ENCODE peak calls at places on chromosomes 11 and 22, in ten cellular contexts. One of them, this sample, is unnamed.

GRCh38 chr22:25953919-25954318 is 211.9 kb downstream of the MYO18B start:
- DNase-seq in stimulated activated CD4-positive, alpha-beta T cell treated with anti-CD3 and anti-CD28 coated beads, Interleukin-2, amount 100 ng/mL, for 24 hours: no peak
- DNase-seq in amniotic stem cell: no peak
- DNase-seq in activated CD4-positive, alpha-beta T cell treated with anti-CD3 and anti-CD28 coated beads for 24 hours: no peak
- DNase-seq in ecto neural progenitor cell: no peak
- DNase-seq in AG04450: no peak
- DNase-seq in nephron progenitor cell: no peak
- DNase-seq in HL-60: no peak
- DNase-seq in choroid plexus epithelial cell: no peak
- DNase-seq in activated CD8-positive, alpha-beta T cell treated with anti-CD3 and anti-CD28 coated beads for 36 hours: no peak
- DNase-seq in this sample: no peak

GRCh38 chr22:46303347-46303965 is 6.8 kb downstream of the GTSE1 start:
- DNase-seq in activated CD8-positive, alpha-beta T cell treated with anti-CD3 and anti-CD28 coated beads for 36 hours: no peak
- DNase-seq in activated CD4-positive, alpha-beta T cell treated with anti-CD3 and anti-CD28 coated beads for 24 hours: no peak
- DNase-seq in AG04450: no peak
- DNase-seq in HL-60: no peak
- DNase-seq in ecto neural progenitor cell: no peak
- DNase-seq in amniotic stem cell: no peak
- DNase-seq in choroid plexus epithelial cell: peak
- DNase-seq in nephron progenitor cell: no peak
- DNase-seq in stimulated activated CD4-positive, alpha-beta T cell treated with anti-CD3 and anti-CD28 coated beads, Interleukin-2, amount 100 ng/mL, for 24 hours: no peak
- DNase-seq in this sample: peak

GRCh38 chr22:49004484-49005399 is 822.9 kb downstream of the BRD1 start:
- DNase-seq in HL-60: no peak
- DNase-seq in activated CD8-positive, alpha-beta T cell treated with anti-CD3 and anti-CD28 coated beads for 36 hours: no peak
- DNase-seq in amniotic stem cell: no peak
- DNase-seq in ecto neural progenitor cell: peak
- DNase-seq in activated CD4-positive, alpha-beta T cell treated with anti-CD3 and anti-CD28 coated beads for 24 hours: no peak
- DNase-seq in AG04450: no peak
- DNase-seq in stimulated activated CD4-positive, alpha-beta T cell treated with anti-CD3 and anti-CD28 coated beads, Interleukin-2, amount 100 ng/mL, for 24 hours: peak
- DNase-seq in nephron progenitor cell: no peak
- DNase-seq in choroid plexus epithelial cell: no peak
- DNase-seq in this sample: no peak

GRCh38 chr11:70348191-70348590 is 50.1 kb upstream of the CTTN start:
- DNase-seq in ecto neural progenitor cell: no peak
- DNase-seq in choroid plexus epithelial cell: no peak
- DNase-seq in amniotic stem cell: no peak
- DNase-seq in HL-60: no peak
- DNase-seq in activated CD8-positive, alpha-beta T cell treated with anti-CD3 and anti-CD28 coated beads for 36 hours: no peak
- DNase-seq in stimulated activated CD4-positive, alpha-beta T cell treated with anti-CD3 and anti-CD28 coated beads, Interleukin-2, amount 100 ng/mL, for 24 hours: no peak
- DNase-seq in activated CD4-positive, alpha-beta T cell treated with anti-CD3 and anti-CD28 coated beads for 24 hours: no peak
- DNase-seq in AG04450: no peak
- DNase-seq in nephron progenitor cell: no peak
- DNase-seq in this sample: no peak

GRCh38 chr22:45503816-45504702 is 1.4 kb downstream of the FBLN1 start:
- DNase-seq in ecto neural progenitor cell: peak
- DNase-seq in HL-60: peak
- DNase-seq in stimulated activated CD4-positive, alpha-beta T cell treated with anti-CD3 and anti-CD28 coated beads, Interleukin-2, amount 100 ng/mL, for 24 hours: no peak
- DNase-seq in nephron progenitor cell: peak
- DNase-seq in AG04450: no peak
- DNase-seq in amniotic stem cell: peak
- DNase-seq in choroid plexus epithelial cell: peak
- DNase-seq in activated CD8-positive, alpha-beta T cell treated with anti-CD3 and anti-CD28 coated beads for 36 hours: peak
- DNase-seq in activated CD4-positive, alpha-beta T cell treated with anti-CD3 and anti-CD28 coated beads for 24 hours: no peak
- DNase-seq in this sample: peak

GRCh38 chr22:38257170-38257569 is 15.6 kb downstream of the TMEM184B start:
- DNase-seq in AG04450: peak
- DNase-seq in HL-60: no peak
- DNase-seq in ecto neural progenitor cell: no peak
- DNase-seq in nephron progenitor cell: no peak
- DNase-seq in choroid plexus epithelial cell: peak
- DNase-seq in activated CD4-positive, alpha-beta T cell treated with anti-CD3 and anti-CD28 coated beads for 24 hours: no peak
- DNase-seq in stimulated activated CD4-positive, alpha-beta T cell treated with anti-CD3 and anti-CD28 coated beads, Interleukin-2, amount 100 ng/mL, for 24 hours: no peak
- DNase-seq in amniotic stem cell: peak
- DNase-seq in activated CD8-positive, alpha-beta T cell treated with anti-CD3 and anti-CD28 coated beads for 36 hours: no peak
- DNase-seq in this sample: peak

GRCh38 chr11:95867105-95867504 is 56.8 kb downstream of the MTMR2 start:
- DNase-seq in nephron progenitor cell: no peak
- DNase-seq in ecto neural progenitor cell: no peak
- DNase-seq in amniotic stem cell: no peak
- DNase-seq in choroid plexus epithelial cell: no peak
- DNase-seq in stimulated activated CD4-positive, alpha-beta T cell treated with anti-CD3 and anti-CD28 coated beads, Interleukin-2, amount 100 ng/mL, for 24 hours: no peak
- DNase-seq in activated CD4-positive, alpha-beta T cell treated with anti-CD3 and anti-CD28 coated beads for 24 hours: no peak
- DNase-seq in activated CD8-positive, alpha-beta T cell treated with anti-CD3 and anti-CD28 coated beads for 36 hours: no peak
- DNase-seq in AG04450: no peak
- DNase-seq in HL-60: peak
- DNase-seq in this sample: no peak

GRCh38 chr11:38900156-38900679 is 2302.2 kb upstream of the RAG2 start:
- DNase-seq in activated CD4-positive, alpha-beta T cell treated with anti-CD3 and anti-CD28 coated beads for 24 hours: no peak
- DNase-seq in nephron progenitor cell: no peak
- DNase-seq in amniotic stem cell: no peak
- DNase-seq in HL-60: no peak
- DNase-seq in AG04450: no peak
- DNase-seq in activated CD8-positive, alpha-beta T cell treated with anti-CD3 and anti-CD28 coated beads for 36 hours: no peak
- DNase-seq in stimulated activated CD4-positive, alpha-beta T cell treated with anti-CD3 and anti-CD28 coated beads, Interleukin-2, amount 100 ng/mL, for 24 hours: no peak
- DNase-seq in choroid plexus epithelial cell: no peak
- DNase-seq in ecto neural progenitor cell: no peak
- DNase-seq in this sample: no peak

GRCh38 chr22:35643991-35644390 is 4.3 kb upstream of the APOL6 start:
- DNase-seq in AG04450: no peak
- DNase-seq in choroid plexus epithelial cell: no peak
- DNase-seq in nephron progenitor cell: no peak
- DNase-seq in activated CD4-positive, alpha-beta T cell treated with anti-CD3 and anti-CD28 coated beads for 24 hours: no peak
- DNase-seq in amniotic stem cell: no peak
- DNase-seq in HL-60: no peak
- DNase-seq in stimulated activated CD4-positive, alpha-beta T cell treated with anti-CD3 and anti-CD28 coated beads, Interleukin-2, amount 100 ng/mL, for 24 hours: no peak
- DNase-seq in activated CD8-positive, alpha-beta T cell treated with anti-CD3 and anti-CD28 coated beads for 36 hours: no peak
- DNase-seq in ecto neural progenitor cell: no peak
- DNase-seq in this sample: no peak

GRCh38 chr22:35638408-35638807 is 9.8 kb upstream of the APOL6 start:
- DNase-seq in HL-60: no peak
- DNase-seq in choroid plexus epithelial cell: peak
- DNase-seq in amniotic stem cell: peak
- DNase-seq in ecto neural progenitor cell: no peak
- DNase-seq in stimulated activated CD4-positive, alpha-beta T cell treated with anti-CD3 and anti-CD28 coated beads, Interleukin-2, amount 100 ng/mL, for 24 hours: no peak
- DNase-seq in activated CD8-positive, alpha-beta T cell treated with anti-CD3 and anti-CD28 coated beads for 36 hours: no peak
- DNase-seq in nephron progenitor cell: no peak
- DNase-seq in activated CD4-positive, alpha-beta T cell treated with anti-CD3 and anti-CD28 coated beads for 24 hours: no peak
- DNase-seq in AG04450: peak
- DNase-seq in this sample: peak

GRCh38 chr11:59429924-59430516 is 3.8 kb upstream of the OR5A2 start:
- DNase-seq in activated CD4-positive, alpha-beta T cell treated with anti-CD3 and anti-CD28 coated beads for 24 hours: peak
- DNase-seq in nephron progenitor cell: peak
- DNase-seq in AG04450: peak
- DNase-seq in amniotic stem cell: no peak
- DNase-seq in choroid plexus epithelial cell: peak
- DNase-seq in HL-60: peak
- DNase-seq in ecto neural progenitor cell: no peak
- DNase-seq in activated CD8-positive, alpha-beta T cell treated with anti-CD3 and anti-CD28 coated beads for 36 hours: peak
- DNase-seq in stimulated activated CD4-positive, alpha-beta T cell treated with anti-CD3 and anti-CD28 coated beads, Interleukin-2, amount 100 ng/mL, for 24 hours: peak
- DNase-seq in this sample: peak

GRCh38 chr11:64876226-64876750 is 2.1 kb downstream of the EHD1 start:
- DNase-seq in amniotic stem cell: no peak
- DNase-seq in choroid plexus epithelial cell: no peak
- DNase-seq in activated CD4-positive, alpha-beta T cell treated with anti-CD3 and anti-CD28 coated beads for 24 hours: no peak
- DNase-seq in stimulated activated CD4-positive, alpha-beta T cell treated with anti-CD3 and anti-CD28 coated beads, Interleukin-2, amount 100 ng/mL, for 24 hours: peak
- DNase-seq in HL-60: no peak
- DNase-seq in ecto neural progenitor cell: no peak
- DNase-seq in AG04450: no peak
- DNase-seq in nephron progenitor cell: no peak
- DNase-seq in activated CD8-positive, alpha-beta T cell treated with anti-CD3 and anti-CD28 coated beads for 36 hours: peak
- DNase-seq in this sample: no peak

GRCh38 chr22:37849089-37849751 is at the start of gene EIF3L:
- DNase-seq in activated CD4-positive, alpha-beta T cell treated with anti-CD3 and anti-CD28 coated beads for 24 hours: peak
- DNase-seq in amniotic stem cell: peak
- DNase-seq in activated CD8-positive, alpha-beta T cell treated with anti-CD3 and anti-CD28 coated beads for 36 hours: peak
- DNase-seq in AG04450: peak
- DNase-seq in choroid plexus epithelial cell: peak
- DNase-seq in ecto neural progenitor cell: peak
- DNase-seq in stimulated activated CD4-positive, alpha-beta T cell treated with anti-CD3 and anti-CD28 coated beads, Interleukin-2, amount 100 ng/mL, for 24 hours: peak
- DNase-seq in nephron progenitor cell: peak
- DNase-seq in HL-60: peak
- DNase-seq in this sample: peak

GRCh38 chr11:77252555-77253270 is 48.8 kb downstream of the GDPD4 start:
- DNase-seq in amniotic stem cell: no peak
- DNase-seq in HL-60: no peak
- DNase-seq in activated CD4-positive, alpha-beta T cell treated with anti-CD3 and anti-CD28 coated beads for 24 hours: no peak
- DNase-seq in choroid plexus epithelial cell: no peak
- DNase-seq in nephron progenitor cell: no peak
- DNase-seq in ecto neural progenitor cell: no peak
- DNase-seq in stimulated activated CD4-positive, alpha-beta T cell treated with anti-CD3 and anti-CD28 coated beads, Interleukin-2, amount 100 ng/mL, for 24 hours: no peak
- DNase-seq in activated CD8-positive, alpha-beta T cell treated with anti-CD3 and anti-CD28 coated beads for 36 hours: no peak
- DNase-seq in AG04450: no peak
- DNase-seq in this sample: no peak

GRCh38 chr11:45664376-45665205 is 831 bp downstream of the CHST1 start:
- DNase-seq in activated CD8-positive, alpha-beta T cell treated with anti-CD3 and anti-CD28 coated beads for 36 hours: peak
- DNase-seq in amniotic stem cell: no peak
- DNase-seq in choroid plexus epithelial cell: no peak
- DNase-seq in stimulated activated CD4-positive, alpha-beta T cell treated with anti-CD3 and anti-CD28 coated beads, Interleukin-2, amount 100 ng/mL, for 24 hours: no peak
- DNase-seq in AG04450: no peak
- DNase-seq in activated CD4-positive, alpha-beta T cell treated with anti-CD3 and anti-CD28 coated beads for 24 hours: no peak
- DNase-seq in HL-60: no peak
- DNase-seq in ecto neural progenitor cell: no peak
- DNase-seq in nephron progenitor cell: peak
- DNase-seq in this sample: peak

GRCh38 chr11:31870609-31871309 is 59.6 kb upstream of the PAX6 start:
- DNase-seq in activated CD4-positive, alpha-beta T cell treated with anti-CD3 and anti-CD28 coated beads for 24 hours: no peak
- DNase-seq in ecto neural progenitor cell: peak
- DNase-seq in activated CD8-positive, alpha-beta T cell treated with anti-CD3 and anti-CD28 coated beads for 36 hours: peak
- DNase-seq in nephron progenitor cell: peak
- DNase-seq in AG04450: peak
- DNase-seq in stimulated activated CD4-positive, alpha-beta T cell treated with anti-CD3 and anti-CD28 coated beads, Interleukin-2, amount 100 ng/mL, for 24 hours: peak
- DNase-seq in amniotic stem cell: peak
- DNase-seq in choroid plexus epithelial cell: peak
- DNase-seq in HL-60: peak
- DNase-seq in this sample: peak

GRCh38 chr11:86800076-86800955 is at the start of gene PRSS23:
- DNase-seq in stimulated activated CD4-positive, alpha-beta T cell treated with anti-CD3 and anti-CD28 coated beads, Interleukin-2, amount 100 ng/mL, for 24 hours: peak
- DNase-seq in HL-60: no peak
- DNase-seq in activated CD8-positive, alpha-beta T cell treated with anti-CD3 and anti-CD28 coated beads for 36 hours: peak
- DNase-seq in choroid plexus epithelial cell: peak
- DNase-seq in amniotic stem cell: peak
- DNase-seq in AG04450: no peak
- DNase-seq in ecto neural progenitor cell: peak
- DNase-seq in nephron progenitor cell: peak
- DNase-seq in activated CD4-positive, alpha-beta T cell treated with anti-CD3 and anti-CD28 coated beads for 24 hours: no peak
- DNase-seq in this sample: peak

GRCh38 chr11:118610220-118610772 is 2.9 kb downstream of the PHLDB1 start:
- DNase-seq in HL-60: no peak
- DNase-seq in AG04450: no peak
- DNase-seq in amniotic stem cell: no peak
- DNase-seq in ecto neural progenitor cell: no peak
- DNase-seq in stimulated activated CD4-positive, alpha-beta T cell treated with anti-CD3 and anti-CD28 coated beads, Interleukin-2, amount 100 ng/mL, for 24 hours: peak
- DNase-seq in choroid plexus epithelial cell: no peak
- DNase-seq in nephron progenitor cell: peak
- DNase-seq in activated CD4-positive, alpha-beta T cell treated with anti-CD3 and anti-CD28 coated beads for 24 hours: no peak
- DNase-seq in activated CD8-positive, alpha-beta T cell treated with anti-CD3 and anti-CD28 coated beads for 36 hours: peak
- DNase-seq in this sample: peak

GRCh38 chr11:45102810-45103621 is 43.4 kb upstream of the PRDM11 start:
- DNase-seq in amniotic stem cell: peak
- DNase-seq in choroid plexus epithelial cell: peak
- DNase-seq in AG04450: no peak
- DNase-seq in stimulated activated CD4-positive, alpha-beta T cell treated with anti-CD3 and anti-CD28 coated beads, Interleukin-2, amount 100 ng/mL, for 24 hours: peak
- DNase-seq in activated CD4-positive, alpha-beta T cell treated with anti-CD3 and anti-CD28 coated beads for 24 hours: peak
- DNase-seq in nephron progenitor cell: peak
- DNase-seq in HL-60: peak
- DNase-seq in activated CD8-positive, alpha-beta T cell treated with anti-CD3 and anti-CD28 coated beads for 36 hours: peak
- DNase-seq in ecto neural progenitor cell: peak
- DNase-seq in this sample: peak

GRCh38 chr11:19279455-19279854 is 38.7 kb upstream of the E2F8 start:
- DNase-seq in HL-60: no peak
- DNase-seq in amniotic stem cell: no peak
- DNase-seq in stimulated activated CD4-positive, alpha-beta T cell treated with anti-CD3 and anti-CD28 coated beads, Interleukin-2, amount 100 ng/mL, for 24 hours: no peak
- DNase-seq in choroid plexus epithelial cell: no peak
- DNase-seq in activated CD4-positive, alpha-beta T cell treated with anti-CD3 and anti-CD28 coated beads for 24 hours: no peak
- DNase-seq in AG04450: no peak
- DNase-seq in nephron progenitor cell: no peak
- DNase-seq in ecto neural progenitor cell: no peak
- DNase-seq in activated CD8-positive, alpha-beta T cell treated with anti-CD3 and anti-CD28 coated beads for 36 hours: no peak
- DNase-seq in this sample: no peak

GRCh38 chr11:114219559-114220349 is 76.4 kb upstream of the NNMT start:
- DNase-seq in amniotic stem cell: no peak
- DNase-seq in activated CD8-positive, alpha-beta T cell treated with anti-CD3 and anti-CD28 coated beads for 36 hours: no peak
- DNase-seq in HL-60: no peak
- DNase-seq in activated CD4-positive, alpha-beta T cell treated with anti-CD3 and anti-CD28 coated beads for 24 hours: no peak
- DNase-seq in stimulated activated CD4-positive, alpha-beta T cell treated with anti-CD3 and anti-CD28 coated beads, Interleukin-2, amount 100 ng/mL, for 24 hours: no peak
- DNase-seq in ecto neural progenitor cell: peak
- DNase-seq in AG04450: no peak
- DNase-seq in choroid plexus epithelial cell: peak
- DNase-seq in nephron progenitor cell: no peak
- DNase-seq in this sample: peak

GRCh38 chr11:9264381-9265210 is 554 bp downstream of the DENND5A start:
- DNase-seq in ecto neural progenitor cell: peak
- DNase-seq in HL-60: peak
- DNase-seq in activated CD8-positive, alpha-beta T cell treated with anti-CD3 and anti-CD28 coated beads for 36 hours: peak
- DNase-seq in nephron progenitor cell: peak
- DNase-seq in activated CD4-positive, alpha-beta T cell treated with anti-CD3 and anti-CD28 coated beads for 24 hours: peak
- DNase-seq in choroid plexus epithelial cell: peak
- DNase-seq in AG04450: no peak
- DNase-seq in stimulated activated CD4-positive, alpha-beta T cell treated with anti-CD3 and anti-CD28 coated beads, Interleukin-2, amount 100 ng/mL, for 24 hours: peak
- DNase-seq in amniotic stem cell: peak
- DNase-seq in this sample: peak

GRCh38 chr22:23128269-23129108 is 13.3 kb downstream of the RSPH14 start:
- DNase-seq in stimulated activated CD4-positive, alpha-beta T cell treated with anti-CD3 and anti-CD28 coated beads, Interleukin-2, amount 100 ng/mL, for 24 hours: peak
- DNase-seq in choroid plexus epithelial cell: peak
- DNase-seq in AG04450: peak
- DNase-seq in nephron progenitor cell: peak
- DNase-seq in amniotic stem cell: peak
- DNase-seq in ecto neural progenitor cell: peak
- DNase-seq in activated CD8-positive, alpha-beta T cell treated with anti-CD3 and anti-CD28 coated beads for 36 hours: peak
- DNase-seq in activated CD4-positive, alpha-beta T cell treated with anti-CD3 and anti-CD28 coated beads for 24 hours: peak
- DNase-seq in HL-60: peak
- DNase-seq in this sample: peak

GRCh38 chr11:18265949-18266348 is at the start of gene SAA1:
- DNase-seq in nephron progenitor cell: no peak
- DNase-seq in HL-60: no peak
- DNase-seq in activated CD8-positive, alpha-beta T cell treated with anti-CD3 and anti-CD28 coated beads for 36 hours: no peak
- DNase-seq in AG04450: no peak
- DNase-seq in amniotic stem cell: no peak
- DNase-seq in choroid plexus epithelial cell: peak
- DNase-seq in stimulated activated CD4-positive, alpha-beta T cell treated with anti-CD3 and anti-CD28 coated beads, Interleukin-2, amount 100 ng/mL, for 24 hours: no peak
- DNase-seq in activated CD4-positive, alpha-beta T cell treated with anti-CD3 and anti-CD28 coated beads for 24 hours: no peak
- DNase-seq in ecto neural progenitor cell: no peak
- DNase-seq in this sample: peak